ENCODE peak calls at places on chromosome 18, in ten cellular contexts. One of them, this sample, is unnamed.

GRCh38 chr18:30675905-30676620 is 366.5 kb downstream of the DSC3 start:
- DNase-seq in right lobe of liver: no peak
- DNase-seq in stomach: no peak
- DNase-seq in esophagus squamous epithelium: no peak
- DNase-seq in IMR-90: no peak
- DNase-seq in A549: no peak
- DNase-seq in prostate gland: no peak
- DNase-seq in HCT116: no peak
- DNase-seq in Peyer's patch: no peak
- DNase-seq in spleen: no peak
- DNase-seq in this sample: no peak

GRCh38 chr18:74497778-74498177 is 1.6 kb downstream of the CNDP2 start:
- DNase-seq in right lobe of liver: no peak
- DNase-seq in stomach: no peak
- DNase-seq in esophagus squamous epithelium: no peak
- DNase-seq in IMR-90: no peak
- DNase-seq in A549: no peak
- DNase-seq in prostate gland: no peak
- DNase-seq in HCT116: no peak
- DNase-seq in Peyer's patch: no peak
- DNase-seq in spleen: no peak
- DNase-seq in this sample: no peak

GRCh38 chr18:21327101-21327500 is 85.1 kb downstream of the GREB1L start:
- DNase-seq in right lobe of liver: no peak
- DNase-seq in stomach: no peak
- DNase-seq in esophagus squamous epithelium: no peak
- DNase-seq in IMR-90: no peak
- DNase-seq in A549: no peak
- DNase-seq in prostate gland: no peak
- DNase-seq in HCT116: no peak
- DNase-seq in Peyer's patch: no peak
- DNase-seq in spleen: no peak
- DNase-seq in this sample: no peak

GRCh38 chr18:35264409-35264808 is 23.6 kb downstream of the ZNF397 start:
- DNase-seq in right lobe of liver: no peak
- DNase-seq in stomach: no peak
- DNase-seq in esophagus squamous epithelium: no peak
- DNase-seq in IMR-90: no peak
- DNase-seq in A549: no peak
- DNase-seq in prostate gland: no peak
- DNase-seq in HCT116: no peak
- DNase-seq in Peyer's patch: no peak
- DNase-seq in spleen: no peak
- DNase-seq in this sample: no peak

GRCh38 chr18:56709463-56709862 is 58.3 kb downstream of the WDR7 start:
- DNase-seq in right lobe of liver: no peak
- DNase-seq in stomach: no peak
- DNase-seq in esophagus squamous epithelium: no peak
- DNase-seq in IMR-90: peak
- DNase-seq in A549: peak
- DNase-seq in prostate gland: no peak
- DNase-seq in HCT116: peak
- DNase-seq in Peyer's patch: peak
- DNase-seq in spleen: no peak
- DNase-seq in this sample: no peak

GRCh38 chr18:13175266-13175665 is 43.3 kb upstream of the LDLRAD4 start:
- DNase-seq in right lobe of liver: no peak
- DNase-seq in stomach: no peak
- DNase-seq in esophagus squamous epithelium: no peak
- DNase-seq in IMR-90: no peak
- DNase-seq in A549: no peak
- DNase-seq in prostate gland: no peak
- DNase-seq in HCT116: no peak
- DNase-seq in Peyer's patch: no peak
- DNase-seq in spleen: no peak
- DNase-seq in this sample: no peak

GRCh38 chr18:8704361-8705279 is 736 bp upstream of the MTCL1 start:
- DNase-seq in right lobe of liver: peak
- DNase-seq in stomach: peak
- DNase-seq in esophagus squamous epithelium: peak
- DNase-seq in IMR-90: peak
- DNase-seq in A549: peak
- DNase-seq in prostate gland: peak
- DNase-seq in HCT116: peak
- DNase-seq in Peyer's patch: peak
- DNase-seq in spleen: peak
- DNase-seq in this sample: peak

GRCh38 chr18:78638889-78639596 is 340.6 kb upstream of the SALL3 start:
- DNase-seq in right lobe of liver: no peak
- DNase-seq in stomach: peak
- DNase-seq in esophagus squamous epithelium: no peak
- DNase-seq in IMR-90: no peak
- DNase-seq in A549: no peak
- DNase-seq in prostate gland: peak
- DNase-seq in HCT116: no peak
- DNase-seq in Peyer's patch: no peak
- DNase-seq in spleen: no peak
- DNase-seq in this sample: no peak

GRCh38 chr18:76977681-76978234 is 154.8 kb downstream of the MBP start:
- DNase-seq in right lobe of liver: no peak
- DNase-seq in stomach: no peak
- DNase-seq in esophagus squamous epithelium: no peak
- DNase-seq in IMR-90: peak
- DNase-seq in A549: no peak
- DNase-seq in prostate gland: no peak
- DNase-seq in HCT116: no peak
- DNase-seq in Peyer's patch: no peak
- DNase-seq in spleen: no peak
- DNase-seq in this sample: no peak

GRCh38 chr18:76980663-76981387 is 151.8 kb downstream of the MBP start:
- DNase-seq in right lobe of liver: no peak
- DNase-seq in stomach: no peak
- DNase-seq in esophagus squamous epithelium: no peak
- DNase-seq in IMR-90: no peak
- DNase-seq in A549: no peak
- DNase-seq in prostate gland: no peak
- DNase-seq in HCT116: no peak
- DNase-seq in Peyer's patch: no peak
- DNase-seq in spleen: peak
- DNase-seq in this sample: no peak

GRCh38 chr18:76979906-76980305 is 152.7 kb downstream of the MBP start:
- DNase-seq in right lobe of liver: no peak
- DNase-seq in stomach: no peak
- DNase-seq in esophagus squamous epithelium: no peak
- DNase-seq in IMR-90: no peak
- DNase-seq in A549: no peak
- DNase-seq in prostate gland: no peak
- DNase-seq in HCT116: no peak
- DNase-seq in Peyer's patch: no peak
- DNase-seq in spleen: no peak
- DNase-seq in this sample: no peak

GRCh38 chr18:76978616-76979015 is 154.0 kb downstream of the MBP start:
- DNase-seq in right lobe of liver: no peak
- DNase-seq in stomach: no peak
- DNase-seq in esophagus squamous epithelium: no peak
- DNase-seq in IMR-90: no peak
- DNase-seq in A549: no peak
- DNase-seq in prostate gland: peak
- DNase-seq in HCT116: no peak
- DNase-seq in Peyer's patch: no peak
- DNase-seq in spleen: no peak
- DNase-seq in this sample: peak

DNA sequence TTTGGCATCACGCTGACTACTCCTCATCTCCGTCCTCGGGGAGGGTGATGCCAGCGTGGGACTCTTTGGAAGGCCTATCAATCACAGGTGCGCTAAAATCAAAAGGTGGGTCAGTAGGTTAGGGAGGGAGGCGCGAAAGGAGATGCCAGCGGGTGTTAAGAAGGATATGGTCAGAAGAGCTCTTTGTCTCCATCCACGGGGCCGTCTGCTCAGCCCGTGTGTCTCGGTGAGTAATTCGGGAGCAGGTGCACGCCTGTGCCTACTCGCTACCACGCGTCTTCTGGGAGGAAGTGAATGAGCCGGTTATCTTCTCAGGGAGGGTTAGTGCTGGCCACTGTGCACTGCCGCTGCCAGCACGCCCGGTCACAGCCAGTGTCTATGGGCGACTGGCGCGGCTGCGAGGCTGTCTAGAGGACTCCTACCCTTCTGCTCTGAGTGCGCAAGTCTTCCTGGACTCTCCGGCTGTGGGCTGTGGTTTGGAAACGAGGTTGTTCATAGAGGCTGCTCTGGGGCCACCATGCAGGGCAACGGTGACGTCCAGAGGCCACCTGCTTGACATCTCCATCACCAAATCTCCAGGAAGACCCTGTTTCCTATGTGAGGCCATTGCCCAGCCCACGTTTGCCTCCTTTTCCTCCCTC is 153.4 kb downstream of the MBP start:
- DNase-seq in right lobe of liver: no peak
- DNase-seq in stomach: no peak
- DNase-seq in esophagus squamous epithelium: no peak
- DNase-seq in IMR-90: no peak
- DNase-seq in A549: no peak
- DNase-seq in prostate gland: no peak
- DNase-seq in HCT116: no peak
- DNase-seq in Peyer's patch: no peak
- DNase-seq in spleen: no peak
- DNase-seq in this sample: no peak
- TF ChIP-seq POLR2A in right lobe of liver: no peak
- TF ChIP-seq POLR2A in stomach: no peak
- TF ChIP-seq POLR2A in esophagus squamous epithelium: no peak
- TF ChIP-seq POLR2A in IMR-90: no peak
- TF ChIP-seq POLR2A in A549: no peak
- TF ChIP-seq POLR2A in prostate gland: no peak
- TF ChIP-seq POLR2A in HCT116: no peak
- TF ChIP-seq POLR2A in Peyer's patch: no peak
- TF ChIP-seq POLR2A in spleen: no peak
- TF ChIP-seq POLR2A in this sample: no peak

DNA sequence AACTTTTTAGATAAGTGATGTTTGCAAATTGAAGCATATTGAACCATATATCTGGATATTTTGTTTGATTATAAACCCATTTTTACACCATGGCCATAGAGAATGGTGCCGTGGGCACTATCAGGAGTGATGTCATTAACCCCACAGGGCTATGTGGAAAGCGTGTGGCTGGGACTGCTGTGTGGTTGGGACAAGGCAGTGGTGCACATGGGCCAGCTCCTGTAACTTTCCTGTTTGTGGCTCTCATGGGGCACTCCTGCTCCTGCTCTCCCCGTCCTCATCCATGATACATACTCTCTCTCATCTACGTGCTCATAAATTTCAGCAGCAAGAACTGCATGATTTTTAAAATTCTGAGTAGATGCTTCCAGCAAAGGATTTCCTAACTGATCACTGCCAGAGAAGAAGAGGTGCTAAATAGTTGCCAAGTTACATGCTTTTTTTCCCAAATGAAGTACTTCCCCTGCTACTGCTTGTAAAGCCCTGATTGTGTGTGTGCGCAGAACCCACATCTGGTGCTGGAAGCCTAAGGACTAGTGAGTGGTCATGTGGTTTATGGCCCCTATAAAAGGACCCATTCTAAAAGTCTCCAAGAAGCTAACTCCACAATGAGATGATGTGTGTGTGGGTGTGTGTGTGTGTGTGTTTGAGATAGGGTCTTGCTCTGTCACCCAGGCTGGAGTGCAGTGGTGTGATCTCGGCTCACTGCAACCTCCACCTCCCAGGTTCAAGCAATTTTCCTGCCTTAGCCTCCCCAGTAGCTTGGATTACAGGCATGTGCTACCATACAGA is 240.9 kb downstream of the NEDD4L start:
- DNase-seq in right lobe of liver: no peak
- DNase-seq in stomach: no peak
- DNase-seq in esophagus squamous epithelium: no peak
- DNase-seq in IMR-90: no peak
- DNase-seq in A549: no peak
- DNase-seq in prostate gland: no peak
- DNase-seq in HCT116: no peak
- DNase-seq in Peyer's patch: no peak
- DNase-seq in spleen: no peak
- DNase-seq in this sample: no peak
- H3K27ac ChIP-seq in right lobe of liver: peak
- H3K27ac ChIP-seq in stomach: peak
- H3K27ac ChIP-seq in esophagus squamous epithelium: peak
- H3K27ac ChIP-seq in IMR-90: no peak
- H3K27ac ChIP-seq in A549: peak
- H3K27ac ChIP-seq in prostate gland: peak
- H3K27ac ChIP-seq in HCT116: no peak
- H3K27ac ChIP-seq in Peyer's patch: no peak
- H3K27ac ChIP-seq in spleen: no peak
- H3K27ac ChIP-seq in this sample: no peak

GRCh38 chr18:70036771-70037452 is 89.2 kb upstream of the CD226 start:
- DNase-seq in right lobe of liver: no peak
- DNase-seq in stomach: no peak
- DNase-seq in esophagus squamous epithelium: no peak
- DNase-seq in IMR-90: no peak
- DNase-seq in A549: no peak
- DNase-seq in prostate gland: no peak
- DNase-seq in HCT116: no peak
- DNase-seq in Peyer's patch: no peak
- DNase-seq in spleen: no peak
- DNase-seq in this sample: no peak
- TF ChIP-seq POLR2A in right lobe of liver: no peak
- TF ChIP-seq POLR2A in stomach: no peak
- TF ChIP-seq POLR2A in esophagus squamous epithelium: no peak
- TF ChIP-seq POLR2A in IMR-90: no peak
- TF ChIP-seq POLR2A in A549: no peak
- TF ChIP-seq POLR2A in prostate gland: no peak
- TF ChIP-seq POLR2A in HCT116: no peak
- TF ChIP-seq POLR2A in Peyer's patch: no peak
- TF ChIP-seq POLR2A in spleen: no peak
- TF ChIP-seq POLR2A in this sample: no peak

GRCh38 chr18:24987271-24987932 is 364.6 kb downstream of the ZNF521 start:
- DNase-seq in right lobe of liver: no peak
- DNase-seq in stomach: no peak
- DNase-seq in esophagus squamous epithelium: no peak
- DNase-seq in IMR-90: peak
- DNase-seq in A549: no peak
- DNase-seq in prostate gland: peak
- DNase-seq in HCT116: no peak
- DNase-seq in Peyer's patch: no peak
- DNase-seq in spleen: no peak
- DNase-seq in this sample: no peak

GRCh38 chr18:24989760-24990547 is 362.0 kb downstream of the ZNF521 start:
- DNase-seq in right lobe of liver: no peak
- DNase-seq in stomach: no peak
- DNase-seq in esophagus squamous epithelium: no peak
- DNase-seq in IMR-90: no peak
- DNase-seq in A549: no peak
- DNase-seq in prostate gland: no peak
- DNase-seq in HCT116: no peak
- DNase-seq in Peyer's patch: no peak
- DNase-seq in spleen: no peak
- DNase-seq in this sample: no peak

GRCh38 chr18:24990548-24991219 is 361.3 kb downstream of the ZNF521 start:
- DNase-seq in right lobe of liver: no peak
- DNase-seq in stomach: no peak
- DNase-seq in esophagus squamous epithelium: no peak
- DNase-seq in IMR-90: no peak
- DNase-seq in A549: no peak
- DNase-seq in prostate gland: no peak
- DNase-seq in HCT116: no peak
- DNase-seq in Peyer's patch: no peak
- DNase-seq in spleen: no peak
- DNase-seq in this sample: no peak

GRCh38 chr18:24986611-24987270 is 365.2 kb downstream of the ZNF521 start:
- DNase-seq in right lobe of liver: no peak
- DNase-seq in stomach: no peak
- DNase-seq in esophagus squamous epithelium: no peak
- DNase-seq in IMR-90: peak
- DNase-seq in A549: no peak
- DNase-seq in prostate gland: no peak
- DNase-seq in HCT116: no peak
- DNase-seq in Peyer's patch: no peak
- DNase-seq in spleen: no peak
- DNase-seq in this sample: no peak

DNA sequence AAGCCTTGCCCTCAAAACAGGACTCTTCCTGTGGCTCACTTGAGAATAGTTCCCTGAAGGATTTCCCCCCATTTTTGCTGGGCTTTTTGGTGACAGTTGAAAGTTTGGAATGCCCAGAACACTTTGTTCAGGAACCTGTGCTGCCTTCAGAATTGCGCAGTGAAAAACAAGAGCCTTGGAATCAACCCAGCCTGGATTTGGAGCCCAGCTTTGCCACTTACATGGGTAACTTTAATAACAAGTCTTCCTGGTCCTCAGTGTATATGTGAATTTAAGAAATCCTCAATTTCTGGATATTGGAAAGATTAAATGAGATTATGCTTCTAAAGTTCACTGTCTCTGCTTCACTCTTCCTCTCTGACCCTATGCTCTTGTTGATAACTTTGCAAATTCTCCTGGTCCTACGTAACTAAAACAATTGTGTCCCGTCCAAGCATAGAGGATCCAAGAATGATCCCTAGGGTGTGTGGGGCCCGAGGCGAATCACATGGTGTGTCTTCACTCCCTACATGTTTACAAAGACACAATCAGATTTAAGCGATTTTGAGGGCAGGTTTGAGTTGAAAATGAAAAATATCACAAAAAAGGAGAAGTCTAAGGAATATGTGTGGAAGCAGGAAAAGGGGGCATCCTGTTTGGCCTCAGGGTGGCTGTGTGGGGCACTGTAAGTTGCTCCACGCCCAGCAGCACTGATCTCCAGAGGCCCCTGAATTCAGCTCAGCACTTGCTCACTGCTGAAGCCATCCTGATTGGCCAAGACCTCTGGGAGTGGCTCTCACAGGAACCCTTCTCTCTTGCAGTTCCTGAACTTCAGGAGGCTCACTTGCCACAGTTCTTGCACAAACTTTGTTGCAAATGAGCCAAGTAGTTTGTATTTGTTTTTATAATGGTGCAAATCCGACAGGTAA is 363.8 kb downstream of the ZNF521 start:
- DNase-seq in right lobe of liver: no peak
- DNase-seq in stomach: no peak
- DNase-seq in esophagus squamous epithelium: no peak
- DNase-seq in IMR-90: no peak
- DNase-seq in A549: no peak
- DNase-seq in prostate gland: peak
- DNase-seq in HCT116: no peak
- DNase-seq in Peyer's patch: no peak
- DNase-seq in spleen: no peak
- DNase-seq in this sample: no peak
- H3K27ac ChIP-seq in right lobe of liver: no peak
- H3K27ac ChIP-seq in stomach: peak
- H3K27ac ChIP-seq in esophagus squamous epithelium: peak
- H3K27ac ChIP-seq in IMR-90: peak
- H3K27ac ChIP-seq in A549: no peak
- H3K27ac ChIP-seq in prostate gland: no peak
- H3K27ac ChIP-seq in HCT116: no peak
- H3K27ac ChIP-seq in Peyer's patch: no peak
- H3K27ac ChIP-seq in spleen: no peak
- H3K27ac ChIP-seq in this sample: no peak